ENCODE peak calls at places on chromosomes 7 and 10, in ten cellular contexts. Q, I, A, K, R, D, V, G, U and E are unnamed samples.

GRCh38 chr7:69640216-69640615 is 41.9 kb downstream of the AUTS2 start:
- DNase-seq in Q (no peak), I (no peak), A (no peak), K (no peak), R (no peak), D (no peak), V (no peak), G (no peak), U (no peak), E (no peak)

GRCh38 chr7:39252916-39253315 is 275.2 kb downstream of the POU6F2 start:
- DNase-seq in Q (peak; percentile 63), I (no peak), A (no peak), K (no peak), R (peak; percentile 6), D (no peak), V (no peak), G (no peak), U (peak; percentile 15), E (no peak)

GRCh38 chr10:79084012-79084971 is 15.5 kb downstream of the ZMIZ1 start:
- DNase-seq in Q (peak; percentile 79), I (no peak), A (peak; percentile 96), K (no peak), R (peak; percentile 78), D (peak; percentile 99), V (peak; percentile 91), G (no peak), U (no peak), E (peak; percentile 82)

GRCh38 chr10:47050618-47051455 is 139.6 kb downstream of the PTPN20 start:
- DNase-seq in Q (no peak), I (no peak), A (no peak), K (no peak), R (no peak), D (no peak), V (no peak), G (no peak), U (no peak), E (no peak)

GRCh38 chr10:76318171-76318570 is 886.7 kb downstream of the LRMDA start:
- DNase-seq in Q (no peak), I (no peak), A (no peak), K (no peak), R (no peak), D (no peak), V (no peak), G (no peak), U (no peak), E (no peak)

GRCh38 chr7:73717025-73717807 is 2.3 kb downstream of the STX1A start:
- DNase-seq in Q (peak; percentile 62), I (no peak), A (no peak), K (no peak), R (no peak), D (peak; percentile 79), V (no peak), G (peak; percentile 20), U (no peak), E (peak; percentile 44)

GRCh38 chr10:119377905-119378736 is 164.4 kb downstream of the RGS10 start:
- DNase-seq in Q (peak; percentile 41), I (no peak), A (peak; percentile 39), K (no peak), R (no peak), D (peak; percentile 80), V (no peak), G (no peak), U (no peak), E (no peak)

GRCh38 chr10:93065675-93066543 is 5.3 kb downstream of the CYP26C1 start:
- DNase-seq in Q (no peak), I (no peak), A (no peak), K (no peak), R (no peak), D (no peak), V (no peak), G (no peak), U (no peak), E (no peak)

GRCh38 chr10:17730667-17731066 is 21.3 kb upstream of the TMEM236 start:
- DNase-seq in Q (peak; percentile 56), I (no peak), A (no peak), K (no peak), R (no peak), D (peak; percentile 53), V (no peak), G (no peak), U (no peak), E (peak; percentile 75)

GRCh38 chr7:130909161-130909836 is 175.3 kb upstream of the KLF14 start:
- DNase-seq in Q (no peak), I (no peak), A (no peak), K (no peak), R (no peak), D (no peak), V (no peak), G (no peak), U (no peak), E (no peak)

GRCh38 chr7:124440081-124440480 is 325.5 kb downstream of the GPR37 start:
- DNase-seq in Q (peak; percentile 10), I (no peak), A (no peak), K (no peak), R (no peak), D (no peak), V (no peak), G (no peak), U (no peak), E (no peak)

GRCh38 chr10:130357951-130358350 is 221.8 kb downstream of the GLRX3 start:
- DNase-seq in Q (no peak), I (no peak), A (no peak), K (no peak), R (no peak), D (no peak), V (no peak), G (no peak), U (no peak), E (no peak)

GRCh38 chr10:86461963-86462804 is 59.4 kb downstream of the WAPL start:
- DNase-seq in Q (no peak), I (peak; percentile 16), A (no peak), K (no peak), R (no peak), D (no peak), V (no peak), G (no peak), U (no peak), E (no peak)

GRCh38 chr7:149307775-149308501 is 45.9 kb downstream of the ZNF783 start:
- DNase-seq in Q (no peak), I (no peak), A (no peak), K (no peak), R (no peak), D (no peak), V (no peak), G (no peak), U (no peak), E (no peak)

GRCh38 chr7:7972128-7972527 is 3.5 kb downstream of the GLCCI1 start:
- DNase-seq in Q (peak; percentile 54), I (no peak), A (no peak), K (no peak), R (peak; percentile 38), D (no peak), V (no peak), G (peak; percentile 32), U (no peak), E (no peak)

GRCh38 chr10:26485150-26485941 is 47.2 kb downstream of the APBB1IP start:
- DNase-seq in Q (peak; percentile 80), I (no peak), A (no peak), K (no peak), R (no peak), D (no peak), V (no peak), G (no peak), U (peak; percentile 83), E (no peak)
- H3K4me1 ChIP-seq in Q (peaks cover 3% of the 10 kb centered on the region), I (no peaks in the 10 kb centered on the region), A (peaks cover 48% of the 10 kb centered on the region), K (no peaks in the 10 kb centered on the region), R (peaks cover 61% of the 10 kb centered on the region), D (peaks cover 3% of the 10 kb centered on the region), V (no peaks in the 10 kb centered on the region), G (peaks cover 80% of the 10 kb centered on the region), U (peaks cover 7% of the 10 kb centered on the region), E (no peaks in the 10 kb centered on the region)

GRCh38 chr7:55022618-55022985 is 3.8 kb downstream of the EGFR start:
- DNase-seq in Q (no peak), I (no peak), A (no peak), K (no peak), R (no peak), D (no peak), V (no peak), G (no peak), U (no peak), E (no peak)
- H3K4me1 ChIP-seq in Q (peaks cover 34% of the 10 kb centered on the region), I (no peaks in the 10 kb centered on the region), A (peaks cover 42% of the 10 kb centered on the region), K (peaks cover 6% of the 10 kb centered on the region), R (peaks cover 77% of the 10 kb centered on the region), D (peaks cover 6% of the 10 kb centered on the region), V (peaks cover 10% of the 10 kb centered on the region), G (no peaks in the 10 kb centered on the region), U (peaks cover 13% of the 10 kb centered on the region), E (peaks cover 32% of the 10 kb centered on the region)

GRCh38 chr7:100017875-100018274 is 2.5 kb downstream of the ZKSCAN1 start:
- DNase-seq in Q (no peak), I (no peak), A (no peak), K (no peak), R (no peak), D (no peak), V (no peak), G (no peak), U (no peak), E (no peak)

GRCh38 chr7:100019908-100020307 is 4.5 kb downstream of the ZKSCAN1 start:
- DNase-seq in Q (no peak), I (no peak), A (no peak), K (no peak), R (no peak), D (no peak), V (no peak), G (no peak), U (no peak), E (no peak)

GRCh38 chr7:100016209-100016901 is 959 bp downstream of the ZKSCAN1 start:
- DNase-seq in Q (peak; percentile 31), I (no peak), A (no peak), K (no peak), R (peak; percentile 50), D (no peak), V (peak; percentile 47), G (no peak), U (no peak), E (peak; percentile 46)

GRCh38 chr7:100015232-100016208 is at the start of gene ZKSCAN1:
- DNase-seq in Q (peak; percentile 92), I (peak; percentile 92), A (peak; percentile 93), K (peak; percentile 84), R (peak; percentile 97), D (peak; percentile 95), V (peak; percentile 91), G (peak; percentile 87), U (peak; percentile 90), E (peak; percentile 94)

GRCh38 chr7:100017300-100017699 is 1.9 kb downstream of the ZKSCAN1 start:
- DNase-seq in Q (no peak), I (no peak), A (no peak), K (no peak), R (no peak), D (no peak), V (peak; percentile 74), G (no peak), U (no peak), E (no peak)
- H3K4me1 ChIP-seq in Q (peaks cover 2% of the 10 kb centered on the region), I (no peaks in the 10 kb centered on the region), A (peaks cover 43% of the 10 kb centered on the region), K (no peaks in the 10 kb centered on the region), R (peaks cover 31% of the 10 kb centered on the region), D (peaks cover 2% of the 10 kb centered on the region), V (peaks cover 54% of the 10 kb centered on the region), G (peaks cover 24% of the 10 kb centered on the region), U (no peaks in the 10 kb centered on the region), E (peaks cover 34% of the 10 kb centered on the region)

GRCh38 chr10:24703700-24704099 is 20.0 kb downstream of the ARHGAP21 start:
- DNase-seq in Q (peak; percentile 76), I (no peak), A (no peak), K (no peak), R (peak; percentile 86), D (no peak), V (no peak), G (no peak), U (no peak), E (no peak)
- H3K4me1 ChIP-seq in Q (peaks cover 24% of the 10 kb centered on the region), I (no peaks in the 10 kb centered on the region), A (peaks cover 23% of the 10 kb centered on the region), K (no peaks in the 10 kb centered on the region), R (peaks cover 44% of the 10 kb centered on the region), D (peaks cover 8% of the 10 kb centered on the region), V (peaks cover 18% of the 10 kb centered on the region), G (no peaks in the 10 kb centered on the region), U (peaks cover 11% of the 10 kb centered on the region), E (peaks cover 14% of the 10 kb centered on the region)